ENCODE peak calls at places on chromosomes 11 and 22, in five cellular contexts. L is iris pigment epithelial cell, A is islet precursor cell, I is GM23338, R is HTR-8/SVneo. V is an unnamed sample.

GRCh38 chr11:68042219-68043028 is 3.6 kb downstream of the TCIRG1 start:
- DNase-seq in L (no peak), A (no peak), R (no peak), I (no peak), V (no peak)

GRCh38 chr11:64026575-64027213 is 9.0 kb upstream of the FLRT1 start:
- DNase-seq in R (no peak), I (no peak), A (no peak), L (no peak), V (no peak)

GRCh38 chr11:111429066-111429506 is 50.0 kb upstream of the POU2AF1 start:
- DNase-seq in R (no peak), L (peak), A (no peak), I (peak), V (peak)

GRCh38 chr11:26331911-26332571 is at the start of gene ANO3:
- DNase-seq in R (peak), I (peak), A (peak), L (peak), V (peak)

GRCh38 chr11:119895981-119896380 is 167.0 kb upstream of the NECTIN1 start:
- DNase-seq in L (no peak), R (no peak), I (no peak), A (no peak), V (no peak)

GRCh38 chr22:20435436-20436308 is 2.0 kb downstream of the SCARF2 start:
- DNase-seq in L (no peak), A (no peak), I (no peak), R (no peak), V (no peak)

GRCh38 chr11:8863838-8864237 is 47.2 kb upstream of the AKIP1 start:
- DNase-seq in R (peak), A (no peak), L (peak), I (no peak), V (no peak)

GRCh38 chr11:75654314-75654713 is 14.5 kb downstream of the MAP6 start:
- DNase-seq in R (peak), A (no peak), L (peak), I (no peak), V (no peak)

GRCh38 chr11:28983780-28984179 is 875.6 kb downstream of the METTL15 start:
- DNase-seq in R (no peak), L (no peak), I (no peak), A (no peak), V (no peak)

GRCh38 chr11:131867457-131868257 is 497.2 kb downstream of the NTM start:
- DNase-seq in L (peak), R (peak), I (peak), A (peak), V (no peak)

GRCh38 chr11:65180877-65181568 is 705 bp upstream of the CAPN1 start:
- DNase-seq in I (peak), R (peak), L (peak), A (peak), V (peak)

GRCh38 chr11:95659088-95659487 is 130.5 kb downstream of the FAM76B start:
- DNase-seq in I (no peak), R (no peak), L (peak), A (no peak), V (no peak)

GRCh38 chr11:75523189-75523588 is 2.6 kb downstream of the GDPD5 start:
- DNase-seq in I (no peak), L (no peak), R (no peak), A (no peak), V (no peak)

GRCh38 chr11:26792956-26793355 is 71.1 kb upstream of the SLC5A12 start:
- DNase-seq in A (no peak), I (no peak), R (no peak), L (peak), V (no peak)

GRCh38 chr11:77173494-77173893 is 45.4 kb downstream of the MYO7A start:
- DNase-seq in A (no peak), I (no peak), R (no peak), L (no peak), V (no peak)

GRCh38 chr11:17197431-17197898 is 10.3 kb downstream of the PIK3C2A start:
- DNase-seq in R (no peak), L (peak), I (no peak), A (no peak), V (no peak)

GRCh38 chr11:78140392-78141077 is 1.1 kb upstream of the ALG8 start:
- DNase-seq in I (no peak), L (peak), R (no peak), A (no peak), V (no peak)

GRCh38 chr22:43789452-43789851 is 22.7 kb downstream of the EFCAB6 start:
- DNase-seq in I (no peak), L (peak), A (no peak), R (peak), V (peak)

GRCh38 chr11:78946945-78947914 is 372.6 kb upstream of the NARS2 start:
- DNase-seq in R (no peak), L (no peak), I (no peak), A (no peak), V (no peak)

GRCh38 chr11:17692006-17692405 is 27.4 kb upstream of the MYOD1 start:
- DNase-seq in L (no peak), I (no peak), A (peak), R (no peak), V (no peak)

GRCh38 chr11:75577198-75577597 is 15.1 kb downstream of the SERPINH1 start:
- DNase-seq in L (no peak), A (no peak), R (peak), I (peak), V (no peak)

GRCh38 chr22:19375435-19375834 is 56.1 kb downstream of the HIRA start:
- DNase-seq in R (no peak), I (no peak), L (no peak), A (no peak), V (no peak)

GRCh38 chr11:65489061-65489705 is 9.7 kb upstream of the MALAT1 start:
- DNase-seq in I (peak), A (peak), R (peak), L (peak), V (no peak)

GRCh38 chr11:114233755-114234154 is 62.4 kb upstream of the NNMT start:
- DNase-seq in L (peak), I (no peak), R (no peak), A (no peak), V (no peak)

GRCh38 chr22:35617137-35617755 is at the start of gene MB:
- DNase-seq in I (no peak), L (no peak), R (no peak), A (no peak), V (no peak)

GRCh38 chr11:134686418-134686817 is 274.4 kb upstream of the B3GAT1 start:
- DNase-seq in A (peak), I (peak), L (no peak), R (no peak), V (no peak)

V was measured in upper lobe of left lung.